ENCODE peak calls at places on chromosomes 5 and 9, in seven cellular contexts. V is thyroid gland, Y is transverse colon, P is stomach, Q is H54, M is A549, R is heart left ventricle. B is an unnamed sample.

GRCh38 chr5:154881986-154882385 is 23.6 kb downstream of the CNOT8 start:
- DNase-seq in V (no peak), Y (no peak), P (no peak), Q (no peak), M (no peak), R (no peak), B (no peak)

GRCh38 chr5:10789021-10789420 is 28.0 kb upstream of the DAP start:
- DNase-seq in V (no peak), Y (peak), P (no peak), Q (no peak), M (no peak), R (peak), B (no peak)

GRCh38 chr5:144183254-144183889 is 12.7 kb downstream of the KCTD16 start:
- DNase-seq in V (no peak), Y (no peak), P (no peak), Q (no peak), M (peak), R (no peak), B (no peak)

GRCh38 chr5:58268263-58268662 is 191.6 kb downstream of the PLK2 start:
- DNase-seq in V (peak), Y (no peak), P (no peak), Q (no peak), M (no peak), R (peak), B (no peak)

GRCh38 chr5:1540831-1541661 is 17.3 kb upstream of the LPCAT1 start:
- DNase-seq in V (no peak), Y (no peak), P (no peak), Q (no peak), M (no peak), R (no peak), B (peak)

GRCh38 chr5:7850241-7850532 is 746 bp downstream of the CFAP90 start:
- DNase-seq in V (peak), Y (no peak), P (no peak), Q (no peak), M (no peak), R (no peak), B (peak)

GRCh38 chr9:88437210-88438146 is 49.2 kb downstream of the SPIN1 start:
- DNase-seq in V (no peak), Y (no peak), P (no peak), Q (no peak), M (no peak), R (no peak), B (no peak)

GRCh38 chr9:2469681-2470141 is 151.9 kb upstream of the VLDLR start:
- DNase-seq in V (peak), Y (peak), P (peak), Q (no peak), M (no peak), R (peak), B (no peak)

GRCh38 chr9:38771593-38771992 is 51.7 kb upstream of the FAM240B start:
- DNase-seq in V (no peak), Y (no peak), P (no peak), Q (no peak), M (no peak), R (no peak), B (no peak)

GRCh38 chr5:38660194-38660668 is 103.8 kb upstream of the LIFR start:
- DNase-seq in V (no peak), Y (no peak), P (no peak), Q (peak), M (no peak), R (peak), B (no peak)

GRCh38 chr5:32538031-32538547 is 47.3 kb upstream of the SUB1 start:
- DNase-seq in V (no peak), Y (peak), P (peak), Q (no peak), M (no peak), R (peak), B (no peak)

GRCh38 chr5:75611324-75612210 is at the start of gene ANKDD1B:
- DNase-seq in V (peak), Y (peak), P (peak), Q (no peak), M (peak), R (peak), B (no peak)

GRCh38 chr5:52769061-52769460 is 18.7 kb upstream of the ITGA1 start:
- DNase-seq in V (no peak), Y (no peak), P (no peak), Q (no peak), M (no peak), R (no peak), B (no peak)

GRCh38 chr5:53674114-53674513 is 113.7 kb downstream of the NDUFS4 start:
- DNase-seq in V (no peak), Y (no peak), P (no peak), Q (no peak), M (no peak), R (no peak), B (no peak)

GRCh38 chr5:470961-471749 is 28.2 kb downstream of the EXOC3 start:
- DNase-seq in V (peak), Y (no peak), P (no peak), Q (no peak), M (no peak), R (peak), B (peak)
- TF ChIP-seq POLR2A in V (no peak), Y (no peak), P (no peak), Q (no peak), M (no peak), R (no peak), B (no peak)

GRCh38 chr5:148394587-148395019 is 10.8 kb downstream of the FBXO38 start:
- DNase-seq in V (no peak), Y (no peak), P (no peak), Q (no peak), M (no peak), R (no peak), B (no peak)

GRCh38 chr5:148393390-148393741 is 9.6 kb downstream of the FBXO38 start:
- DNase-seq in V (no peak), Y (no peak), P (no peak), Q (no peak), M (no peak), R (no peak), B (no peak)

GRCh38 chr5:148388692-148389091 is 4.9 kb downstream of the FBXO38 start:
- DNase-seq in V (no peak), Y (no peak), P (no peak), Q (no peak), M (no peak), R (no peak), B (no peak)

GRCh38 chr5:148390914-148391313 is 7.2 kb downstream of the FBXO38 start:
- DNase-seq in V (no peak), Y (no peak), P (no peak), Q (no peak), M (no peak), R (no peak), B (no peak)

GRCh38 chr5:148391422-148391821 is 7.7 kb downstream of the FBXO38 start:
- DNase-seq in V (no peak), Y (no peak), P (no peak), Q (no peak), M (no peak), R (no peak), B (no peak)
- TF ChIP-seq POLR2A in V (no peak), Y (no peak), P (no peak), Q (no peak), M (no peak), R (no peak), B (no peak)

GRCh38 chr9:129826344-129826743 is 2.4 kb upstream of the TOR1A start:
- DNase-seq in V (no peak), Y (no peak), P (no peak), Q (no peak), M (no peak), R (no peak), B (no peak)
- TF ChIP-seq POLR2A in V (no peak), Y (no peak), P (no peak), Q (no peak), M (no peak), R (no peak), B (no peak)

DNA sequence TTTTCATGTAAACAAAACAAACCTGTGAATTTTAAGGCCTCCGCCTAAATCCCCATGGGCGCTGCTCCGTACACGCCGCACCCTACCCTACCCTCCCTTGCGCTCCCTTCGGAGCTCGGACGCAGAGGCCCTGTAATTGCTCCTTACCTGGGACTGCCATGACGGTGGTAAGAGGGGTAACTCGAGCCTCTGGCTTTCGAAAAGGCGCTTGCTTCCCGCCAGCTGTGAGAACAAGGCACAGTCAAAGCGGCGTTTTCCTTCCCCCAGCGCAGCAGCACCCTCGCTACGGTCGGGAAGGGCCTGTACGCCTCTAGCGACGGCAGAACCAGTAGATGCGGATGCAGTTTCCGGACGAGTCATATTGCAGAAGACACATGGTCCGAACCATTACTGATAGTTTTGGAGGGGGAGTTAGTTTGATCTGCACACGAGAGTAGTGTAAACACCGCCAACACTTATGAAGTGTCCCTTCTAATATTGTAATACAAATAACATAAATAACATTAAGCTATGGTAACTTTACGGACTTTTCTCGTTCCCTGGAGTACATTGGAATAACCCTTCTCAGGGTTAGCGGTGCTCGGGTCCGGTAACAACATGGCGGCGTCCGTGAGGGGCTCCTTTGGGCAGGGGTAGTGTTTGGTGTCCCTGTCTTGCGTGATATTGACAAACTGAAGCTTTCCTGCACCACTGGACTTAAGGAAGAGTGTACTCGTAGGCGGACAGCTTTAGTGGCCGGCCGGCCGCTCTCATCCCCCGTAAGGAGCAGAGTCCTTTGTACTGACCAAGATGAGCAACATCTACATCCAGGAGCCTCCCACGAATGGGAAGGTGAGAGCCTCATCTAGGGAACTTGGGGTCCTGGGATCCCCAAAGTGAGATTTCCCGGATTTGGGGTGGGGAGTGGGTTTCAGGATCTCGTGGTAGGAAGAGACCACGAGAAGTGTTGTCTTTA is at the start of the genes CWC27 and SREK1IP1:
- DNase-seq in V (peak), Y (peak), P (peak), Q (peak), M (peak), R (peak), B (peak)
- TF ChIP-seq POLR2A in V (no peak), Y (peak), P (no peak), Q (peak), M (peak), R (peak), B (peak)

DNA sequence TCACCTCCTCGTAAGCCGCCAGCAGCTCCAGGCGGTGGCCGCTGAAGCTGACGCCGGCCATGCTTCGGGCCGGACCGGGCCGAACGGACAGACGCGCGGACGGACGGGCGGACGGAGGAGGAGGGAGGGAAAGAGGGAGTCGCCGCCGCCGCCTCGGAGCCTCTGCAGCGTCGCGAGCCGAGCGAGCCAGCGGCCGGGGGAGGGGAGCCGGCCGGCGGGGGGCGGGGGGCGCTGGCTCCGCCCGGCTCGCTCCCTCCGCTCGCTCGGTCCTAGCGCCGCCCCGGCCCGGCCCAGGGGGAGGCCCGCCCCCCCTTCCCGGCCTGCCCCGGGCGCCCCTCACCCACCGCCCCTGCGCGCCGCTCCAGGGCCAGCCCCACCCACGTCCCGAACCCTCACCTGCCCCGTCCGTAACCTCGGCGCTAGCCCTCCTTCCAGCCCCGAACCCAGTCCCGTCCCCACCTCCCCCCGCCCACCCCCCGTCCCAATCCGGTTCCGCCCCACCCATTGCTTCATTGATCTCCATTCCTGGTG is at the start of gene DBN1:
- DNase-seq in V (peak), Y (peak), P (peak), Q (peak), M (peak), R (peak), B (no peak)
- TF ChIP-seq POLR2A in V (no peak), Y (no peak), P (no peak), Q (peak), M (peak), R (no peak), B (no peak)

B was measured in right lobe of liver.